ENCODE peak calls at places on chromosomes 1 and 21, in six cellular contexts. One of them, this sample, is unnamed.

GRCh38 chr1:175067707-175068106 is at the start of gene TNN:
- DNase-seq in uterus: no peak
- DNase-seq in ovary: no peak
- DNase-seq in thoracic aorta: no peak
- DNase-seq in body of pancreas: no peak
- DNase-seq in IMR-90: no peak
- DNase-seq in this sample: no peak

GRCh38 chr1:216815239-216815955 is 92.2 kb upstream of the ESRRG start:
- DNase-seq in ovary: no peak
- DNase-seq in IMR-90: peak; percentile 70
- DNase-seq in uterus: no peak
- DNase-seq in body of pancreas: no peak
- DNase-seq in thoracic aorta: no peak
- DNase-seq in this sample: no peak

GRCh38 chr1:204041803-204042505 is 31.0 kb upstream of the SOX13 start:
- DNase-seq in body of pancreas: no peak
- DNase-seq in ovary: no peak
- DNase-seq in IMR-90: peak; percentile 36
- DNase-seq in thoracic aorta: no peak
- DNase-seq in uterus: peak; percentile 57
- DNase-seq in this sample: no peak

GRCh38 chr21:45838636-45839035 is 142.9 kb upstream of the COL6A1 start:
- DNase-seq in body of pancreas: no peak
- DNase-seq in IMR-90: peak; percentile 56
- DNase-seq in thoracic aorta: no peak
- DNase-seq in ovary: no peak
- DNase-seq in uterus: no peak
- DNase-seq in this sample: no peak

GRCh38 chr21:34243562-34243961 is 120.2 kb upstream of the KCNE2 start:
- DNase-seq in thoracic aorta: no peak
- DNase-seq in body of pancreas: peak; percentile 16
- DNase-seq in IMR-90: peak; percentile 11
- DNase-seq in ovary: no peak
- DNase-seq in uterus: no peak
- DNase-seq in this sample: no peak

GRCh38 chr1:47824721-47825120 is 172.5 kb downstream of the TRABD2B start:
- DNase-seq in thoracic aorta: no peak
- DNase-seq in body of pancreas: no peak
- DNase-seq in ovary: no peak
- DNase-seq in uterus: no peak
- DNase-seq in IMR-90: no peak
- DNase-seq in this sample: no peak

GRCh38 chr1:246699095-246699735 is 25.0 kb upstream of the SCCPDH start:
- DNase-seq in ovary: peak; percentile 84
- DNase-seq in uterus: peak; percentile 90
- DNase-seq in thoracic aorta: peak; percentile 40
- DNase-seq in body of pancreas: peak; percentile 89
- DNase-seq in IMR-90: peak; percentile 96
- DNase-seq in this sample: peak; percentile 83

GRCh38 chr21:37267269-37268185 is at the start of gene VPS26C:
- DNase-seq in thoracic aorta: peak; percentile 91
- DNase-seq in IMR-90: peak; percentile 99
- DNase-seq in uterus: peak; percentile 98
- DNase-seq in body of pancreas: peak; percentile 98
- DNase-seq in ovary: peak; percentile 98
- DNase-seq in this sample: peak; percentile 97

GRCh38 chr1:23029337-23029736 is 10.1 kb downstream of the KDM1A start:
- DNase-seq in thoracic aorta: no peak
- DNase-seq in IMR-90: no peak
- DNase-seq in ovary: no peak
- DNase-seq in uterus: no peak
- DNase-seq in body of pancreas: no peak
- DNase-seq in this sample: no peak

GRCh38 chr21:42097860-42098259 is 26.7 kb downstream of the UMODL1 start:
- DNase-seq in body of pancreas: no peak
- DNase-seq in IMR-90: peak; percentile 99
- DNase-seq in thoracic aorta: peak; percentile 82
- DNase-seq in uterus: peak; percentile 58
- DNase-seq in ovary: no peak
- DNase-seq in this sample: no peak

GRCh38 chr1:42209516-42210370 is 45.2 kb upstream of the GUCA2A start:
- DNase-seq in thoracic aorta: no peak
- DNase-seq in body of pancreas: no peak
- DNase-seq in IMR-90: peak; percentile 32
- DNase-seq in uterus: no peak
- DNase-seq in ovary: no peak
- DNase-seq in this sample: no peak

GRCh38 chr1:119380983-119381662 is 12.5 kb downstream of the HAO2 start:
- DNase-seq in uterus: no peak
- DNase-seq in body of pancreas: no peak
- DNase-seq in thoracic aorta: no peak
- DNase-seq in ovary: no peak
- DNase-seq in IMR-90: no peak
- DNase-seq in this sample: no peak

GRCh38 chr1:234605983-234606730 is 3.8 kb downstream of the IRF2BP2 start:
- DNase-seq in uterus: no peak
- DNase-seq in thoracic aorta: no peak
- DNase-seq in ovary: no peak
- DNase-seq in body of pancreas: peak; percentile 56
- DNase-seq in IMR-90: peak; percentile 62
- DNase-seq in this sample: no peak

GRCh38 chr1:207499573-207499972 is 3.6 kb downstream of the CR1 start:
- DNase-seq in body of pancreas: peak; percentile 73
- DNase-seq in thoracic aorta: no peak
- DNase-seq in ovary: peak; percentile 59
- DNase-seq in uterus: peak; percentile 39
- DNase-seq in IMR-90: peak; percentile 59
- DNase-seq in this sample: peak; percentile 67

GRCh38 chr1:61279570-61279969 is 197.2 kb downstream of the NFIA start:
- DNase-seq in thoracic aorta: no peak
- DNase-seq in ovary: no peak
- DNase-seq in IMR-90: no peak
- DNase-seq in body of pancreas: no peak
- DNase-seq in uterus: no peak
- DNase-seq in this sample: no peak

GRCh38 chr1:119647734-119648619 is at the start of gene ZNF697:
- DNase-seq in ovary: peak; percentile 96
- DNase-seq in body of pancreas: peak; percentile 99
- DNase-seq in thoracic aorta: peak; percentile 90
- DNase-seq in IMR-90: peak; percentile 98
- DNase-seq in uterus: peak; percentile 97
- DNase-seq in this sample: peak; percentile 19

GRCh38 chr1:31064115-31064514 is 1.4 kb downstream of the PUM1 start:
- DNase-seq in ovary: no peak
- DNase-seq in body of pancreas: no peak
- DNase-seq in IMR-90: no peak
- DNase-seq in uterus: no peak
- DNase-seq in thoracic aorta: no peak
- DNase-seq in this sample: no peak

GRCh38 chr21:31136891-31137290 is 98.6 kb upstream of the KRTAP19-8 start:
- DNase-seq in thoracic aorta: no peak
- DNase-seq in ovary: no peak
- DNase-seq in body of pancreas: no peak
- DNase-seq in IMR-90: peak; percentile 74
- DNase-seq in uterus: peak; percentile 55
- DNase-seq in this sample: no peak

DNA sequence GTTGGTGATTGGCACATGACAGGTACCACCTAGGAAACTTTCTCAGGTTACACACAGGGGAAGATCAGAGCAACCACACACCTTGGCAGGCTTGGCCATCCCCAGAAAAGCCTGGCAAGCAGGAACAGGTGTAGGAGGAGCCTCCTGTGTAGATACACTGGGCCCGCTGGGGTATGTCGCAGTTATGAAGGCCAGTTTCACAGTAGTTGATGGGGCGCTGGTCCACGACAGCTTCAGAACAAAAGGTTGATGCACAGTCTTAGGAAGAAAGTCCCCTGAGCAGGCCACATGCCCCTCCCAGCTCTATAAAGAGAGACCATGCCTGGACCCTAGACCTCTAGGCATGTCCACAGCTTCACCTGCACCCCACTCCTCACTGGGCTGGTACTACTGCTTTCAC is 51.6 kb downstream of the NID1 start:
- DNase-seq in ovary: no peak
- DNase-seq in uterus: no peak
- DNase-seq in body of pancreas: no peak
- DNase-seq in thoracic aorta: no peak
- DNase-seq in IMR-90: no peak
- DNase-seq in this sample: no peak
- H3K4me1 ChIP-seq in ovary: peaks cover 16% of the 10 kb centered on the region
- H3K4me1 ChIP-seq in uterus: no peaks in the 10 kb centered on the region
- H3K4me1 ChIP-seq in body of pancreas: peaks cover 3% of the 10 kb centered on the region
- H3K4me1 ChIP-seq in thoracic aorta: no peaks in the 10 kb centered on the region
- H3K4me1 ChIP-seq in IMR-90: peaks cover 14% of the 10 kb centered on the region
- H3K4me1 ChIP-seq in this sample: no peaks in the 10 kb centered on the region

GRCh38 chr21:29301703-29302102 is 3.0 kb downstream of the BACH1 start:
- DNase-seq in body of pancreas: no peak
- DNase-seq in ovary: no peak
- DNase-seq in thoracic aorta: no peak
- DNase-seq in uterus: no peak
- DNase-seq in IMR-90: no peak
- DNase-seq in this sample: no peak
- H3K27ac ChIP-seq in body of pancreas: peak overlapping the region; percentile 98
- H3K27ac ChIP-seq in ovary: no peak overlapping the region
- H3K27ac ChIP-seq in thoracic aorta: no peak overlapping the region
- H3K27ac ChIP-seq in uterus: no peak overlapping the region
- H3K27ac ChIP-seq in IMR-90: no peak overlapping the region
- H3K27ac ChIP-seq in this sample: no peak overlapping the region

DNA sequence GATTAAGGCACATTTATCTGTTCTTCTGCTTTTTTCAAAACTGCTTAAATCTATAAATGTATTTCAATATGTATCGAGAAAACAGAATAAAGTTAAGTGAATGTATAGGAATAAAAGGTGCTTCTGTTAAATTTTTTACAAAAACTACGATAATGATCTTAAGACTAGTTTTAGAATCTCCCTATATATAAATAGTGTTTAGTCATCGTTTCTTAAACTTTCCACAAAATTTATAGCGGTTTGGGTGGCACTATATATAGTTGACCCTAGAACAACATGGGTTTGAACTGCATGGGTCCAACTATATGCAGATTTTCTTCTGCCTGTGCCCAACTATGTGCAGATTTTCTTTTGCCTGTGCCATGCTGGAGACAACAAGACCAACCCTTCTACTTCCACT is 125.7 kb downstream of the CRB1 start:
- DNase-seq in ovary: no peak
- DNase-seq in body of pancreas: no peak
- DNase-seq in thoracic aorta: no peak
- DNase-seq in IMR-90: no peak
- DNase-seq in uterus: no peak
- DNase-seq in this sample: no peak
- H3K4me3 ChIP-seq in ovary: no peak overlapping the region
- H3K4me3 ChIP-seq in body of pancreas: no peak overlapping the region
- H3K4me3 ChIP-seq in thoracic aorta: no peak overlapping the region
- H3K4me3 ChIP-seq in IMR-90: no peak overlapping the region
- H3K4me3 ChIP-seq in uterus: no peak overlapping the region
- H3K4me3 ChIP-seq in this sample: no peak overlapping the region

DNA sequence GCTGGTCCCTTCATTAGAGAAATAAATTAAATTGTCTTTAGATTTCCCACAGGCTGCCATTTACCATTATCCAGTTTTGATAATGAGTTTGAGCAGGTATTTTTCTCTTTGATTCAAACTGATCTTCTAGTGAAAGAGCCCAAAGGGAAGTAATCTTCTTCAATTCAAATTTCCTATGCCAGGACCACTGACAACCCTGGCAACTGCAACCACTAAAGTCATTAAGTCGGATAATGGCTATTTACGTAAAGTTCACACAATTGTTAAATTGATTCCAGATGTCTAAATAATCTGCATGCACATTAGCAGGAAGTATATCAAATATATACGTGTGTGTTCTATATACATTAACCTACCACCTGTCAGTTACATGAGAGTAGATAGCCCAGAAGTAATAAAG is 399.3 kb downstream of the PTPRC start:
- DNase-seq in body of pancreas: no peak
- DNase-seq in IMR-90: no peak
- DNase-seq in thoracic aorta: no peak
- DNase-seq in ovary: no peak
- DNase-seq in uterus: no peak
- DNase-seq in this sample: no peak
- H3K4me1 ChIP-seq in body of pancreas: no peaks in the 10 kb centered on the region
- H3K4me1 ChIP-seq in IMR-90: no peaks in the 10 kb centered on the region
- H3K4me1 ChIP-seq in thoracic aorta: no peaks in the 10 kb centered on the region
- H3K4me1 ChIP-seq in ovary: no peaks in the 10 kb centered on the region
- H3K4me1 ChIP-seq in uterus: no peaks in the 10 kb centered on the region
- H3K4me1 ChIP-seq in this sample: peaks cover 22% of the 10 kb centered on the region

GRCh38 chr1:28971980-28972771 is 57.8 kb downstream of the EPB41 start:
- DNase-seq in body of pancreas: no peak
- DNase-seq in thoracic aorta: no peak
- DNase-seq in ovary: peak; percentile 41
- DNase-seq in uterus: peak; percentile 66
- DNase-seq in IMR-90: peak; percentile 96
- DNase-seq in this sample: no peak
- H3K27ac ChIP-seq in body of pancreas: no peak overlapping the region
- H3K27ac ChIP-seq in thoracic aorta: no peak overlapping the region
- H3K27ac ChIP-seq in ovary: no peak overlapping the region
- H3K27ac ChIP-seq in uterus: peak overlapping the region; percentile 81
- H3K27ac ChIP-seq in IMR-90: peak overlapping the region; percentile 61
- H3K27ac ChIP-seq in this sample: no peak overlapping the region

DNA sequence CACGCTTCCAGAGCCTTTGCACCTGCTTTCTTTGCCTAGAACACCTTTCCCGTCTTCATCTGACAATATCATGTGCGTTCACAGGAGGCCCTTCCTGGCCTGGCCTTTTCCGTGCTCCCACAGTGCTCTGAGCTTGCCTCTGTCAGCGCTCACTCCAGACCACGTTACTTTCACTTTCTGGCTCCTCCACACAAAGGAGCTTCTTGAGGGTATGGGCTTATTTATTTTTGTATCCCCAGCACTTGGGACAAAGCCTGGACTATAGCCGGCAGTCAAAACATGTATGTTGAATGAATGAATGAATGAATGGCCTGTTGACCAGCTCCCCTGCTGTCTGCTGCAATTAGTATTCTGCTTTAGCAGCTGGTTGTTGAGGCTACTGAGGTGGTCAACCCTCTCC is 11.1 kb downstream of the LRRC71 start:
- DNase-seq in IMR-90: peak; percentile 40
- DNase-seq in uterus: no peak
- DNase-seq in body of pancreas: no peak
- DNase-seq in thoracic aorta: no peak
- DNase-seq in ovary: no peak
- DNase-seq in this sample: no peak
- H3K4me3 ChIP-seq in IMR-90: no peak overlapping the region
- H3K4me3 ChIP-seq in uterus: no peak overlapping the region
- H3K4me3 ChIP-seq in body of pancreas: no peak overlapping the region
- H3K4me3 ChIP-seq in thoracic aorta: peak overlapping the region; percentile 41
- H3K4me3 ChIP-seq in ovary: no peak overlapping the region
- H3K4me3 ChIP-seq in this sample: no peak overlapping the region